ENCODE peak calls at places on chromosomes 12 and 14, in five cellular contexts. W is CD8-positive, alpha-beta T cell; X is tibial artery; A is lung; O is GM10248. C is an unnamed sample.

GRCh38 chr14:58574623-58575022 is 63.1 kb upstream of the DACT1 start:
- DNase-seq in W (no peak), O (no peak), A (no peak), X (no peak), C (no peak)

GRCh38 chr12:105322070-105322469 is 8.4 kb upstream of the C12orf75 start:
- DNase-seq in X (peak; percentile 54), O (no peak), W (no peak), A (no peak), C (no peak)

GRCh38 chr14:28709571-28710305 is 56.8 kb upstream of the FOXG1 start:
- DNase-seq in A (no peak), X (no peak), O (no peak), W (no peak), C (no peak)

GRCh38 chr12:115163710-115164109 is 479.7 kb upstream of the TBX3 start:
- DNase-seq in W (no peak), O (no peak), X (no peak), A (no peak), C (no peak)

GRCh38 chr12:120252071-120252906 is 13.2 kb downstream of the PXN start:
- DNase-seq in W (peak; percentile 71), O (no peak), X (no peak), A (peak; percentile 46), C (no peak)

GRCh38 chr14:82720931-82721330 is 1187.3 kb upstream of the SEL1L start:
- DNase-seq in W (no peak), O (no peak), X (no peak), A (no peak), C (no peak)

GRCh38 chr14:74518221-74518620 is 24.7 kb downstream of the ISCA2 start:
- DNase-seq in W (no peak), X (no peak), O (no peak), A (no peak), C (no peak)

GRCh38 chr12:93766802-93767523 is 89.8 kb downstream of the CRADD start:
- DNase-seq in O (peak; percentile 37), X (peak; percentile 32), A (no peak), W (no peak), C (no peak)

GRCh38 chr14:51963164-51963733 is 26.1 kb upstream of the RTRAF start:
- DNase-seq in X (no peak), O (no peak), A (no peak), W (no peak), C (no peak)

DNA sequence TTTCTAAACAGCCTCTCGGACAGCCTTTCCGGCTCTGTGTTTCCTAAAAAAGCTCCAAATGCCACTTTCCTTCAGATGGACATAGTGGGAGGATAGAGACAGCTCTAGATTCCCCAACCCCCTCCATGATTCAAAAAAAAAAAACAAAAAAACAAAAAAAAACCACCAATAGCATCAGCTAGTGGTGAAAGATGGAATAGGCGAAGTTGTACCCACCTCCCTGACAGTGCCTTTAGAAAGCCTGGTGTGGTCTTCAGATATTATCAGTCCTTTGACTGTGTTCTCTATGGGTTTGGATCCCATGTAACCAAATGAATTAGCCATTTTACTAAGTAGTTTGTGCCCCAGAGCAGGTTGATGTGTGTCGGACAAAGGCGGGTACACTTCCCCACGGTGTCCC is 94.1 kb downstream of the PHETA1 start:
- DNase-seq in A (no peak), X (no peak), W (no peak), O (no peak), C (no peak)
- TF ChIP-seq CTCF in A (no peak), X (no peak), W (no peak), O (no peak), C (peak; percentile 63)

DNA sequence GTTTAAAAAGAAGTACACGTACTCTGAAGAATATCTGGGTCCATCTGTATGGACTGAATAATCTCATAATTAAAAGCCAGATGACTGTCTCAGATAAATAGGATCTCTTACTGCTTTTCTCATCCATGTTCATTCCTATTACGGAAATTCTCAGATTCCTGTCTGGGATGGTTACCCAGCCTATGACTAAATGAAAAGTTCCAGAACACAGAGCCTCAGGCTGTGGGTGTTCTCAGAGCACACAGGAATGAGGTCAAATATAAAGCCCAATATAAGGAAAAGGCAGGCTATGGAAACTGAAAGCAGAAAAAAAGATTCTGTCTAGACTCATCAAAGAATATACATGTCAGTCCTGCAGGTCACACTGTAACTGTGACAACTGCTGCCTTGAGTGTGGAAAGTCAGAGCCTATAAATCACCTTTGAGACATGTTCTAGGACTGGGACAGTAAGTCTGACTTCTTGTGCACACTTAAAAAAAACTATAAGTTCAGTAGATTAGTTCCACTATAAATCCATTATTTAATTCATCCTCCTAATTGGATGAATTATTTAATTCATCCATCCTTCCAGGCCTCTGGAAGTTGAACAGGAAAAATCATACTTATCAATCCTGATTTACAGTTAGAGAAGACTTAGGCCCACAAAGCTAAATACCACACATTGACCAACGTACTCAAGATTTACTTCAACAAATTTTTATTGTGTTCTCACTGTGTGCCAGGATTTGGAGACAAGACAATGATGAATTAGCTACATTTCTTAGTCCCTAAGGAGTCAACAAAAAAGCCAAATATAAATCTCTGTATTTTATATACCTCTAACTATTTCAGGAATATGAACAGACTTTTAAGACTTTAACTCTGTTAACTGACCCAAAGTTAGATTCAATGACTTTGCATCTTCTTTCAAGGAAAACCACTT is 64.1 kb downstream of the DCAF5 start:
- DNase-seq in X (no peak), A (no peak), W (no peak), O (no peak), C (no peak)
- TF ChIP-seq CTCF in X (no peak), A (no peak), W (no peak), O (no peak), C (no peak)

GRCh38 chr12:97151481-97151880 is 244.4 kb downstream of the NEDD1 start:
- DNase-seq in A (no peak), X (no peak), W (no peak), O (no peak), C (no peak)

GRCh38 chr12:97148941-97149559 is 242.0 kb downstream of the NEDD1 start:
- DNase-seq in X (no peak), A (peak; percentile 60), W (peak; percentile 3), O (peak; percentile 54), C (peak; percentile 90)
- TF ChIP-seq CTCF in X (peak; percentile 16), A (peak; percentile 35), W (no peak), O (peak; percentile 90), C (peak; percentile 85)

DNA sequence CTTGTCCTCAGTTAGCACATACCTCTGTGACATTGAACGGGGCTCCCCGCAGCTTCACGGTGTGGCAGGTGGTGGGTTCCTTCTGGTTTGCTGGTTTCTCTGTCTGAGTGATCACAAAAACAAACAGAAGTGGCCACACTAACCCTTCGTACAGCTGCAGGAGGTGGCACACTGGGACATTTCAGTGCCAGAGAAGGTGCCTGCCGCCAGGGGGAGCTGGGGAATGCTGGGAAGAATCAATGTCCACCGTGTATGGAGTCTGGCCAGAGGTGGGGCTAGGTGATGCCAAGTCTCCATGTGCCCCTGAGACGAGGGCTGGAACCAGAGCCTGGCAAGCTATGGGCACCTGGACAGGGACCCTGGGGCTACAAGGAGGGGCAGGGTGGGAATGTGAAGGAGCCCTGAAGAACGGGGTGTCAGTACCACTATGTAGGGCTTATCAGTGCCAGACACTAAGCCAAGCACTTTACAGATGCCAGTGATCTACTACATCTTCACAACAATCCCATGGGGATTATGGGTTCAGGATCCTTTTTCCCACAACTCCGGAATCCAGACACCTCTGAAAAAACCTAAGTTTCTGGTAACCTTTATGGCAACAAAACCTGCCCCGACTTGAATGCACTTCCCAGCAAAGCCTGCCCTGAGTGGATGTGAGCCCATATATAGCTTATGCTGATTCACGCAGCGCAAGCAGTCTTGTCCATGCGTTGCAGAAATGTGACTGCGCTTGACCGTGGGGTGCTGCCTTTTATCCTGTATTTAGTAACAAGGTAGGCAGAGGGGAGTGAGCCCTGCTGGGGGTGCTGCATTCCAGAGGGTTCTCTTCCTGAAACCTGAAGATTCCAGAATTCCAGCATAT is 10.8 kb downstream of the RBM19 start:
- DNase-seq in X (no peak), O (no peak), W (no peak), A (no peak), C (peak; percentile 64)
- TF ChIP-seq CTCF in X (no peak), O (peak; percentile 22), W (no peak), A (no peak), C (peak; percentile 49)

GRCh38 chr12:46073321-46073720 is 82.9 kb upstream of the SCAF11 start:
- DNase-seq in O (no peak), W (no peak), A (no peak), X (no peak), C (no peak)

GRCh38 chr12:46071335-46071734 is 81.0 kb upstream of the SCAF11 start:
- DNase-seq in O (no peak), A (no peak), X (no peak), W (no peak), C (no peak)

GRCh38 chr12:46067062-46067461 is 76.7 kb upstream of the SCAF11 start:
- DNase-seq in X (no peak), A (no peak), O (no peak), W (no peak), C (no peak)

DNA sequence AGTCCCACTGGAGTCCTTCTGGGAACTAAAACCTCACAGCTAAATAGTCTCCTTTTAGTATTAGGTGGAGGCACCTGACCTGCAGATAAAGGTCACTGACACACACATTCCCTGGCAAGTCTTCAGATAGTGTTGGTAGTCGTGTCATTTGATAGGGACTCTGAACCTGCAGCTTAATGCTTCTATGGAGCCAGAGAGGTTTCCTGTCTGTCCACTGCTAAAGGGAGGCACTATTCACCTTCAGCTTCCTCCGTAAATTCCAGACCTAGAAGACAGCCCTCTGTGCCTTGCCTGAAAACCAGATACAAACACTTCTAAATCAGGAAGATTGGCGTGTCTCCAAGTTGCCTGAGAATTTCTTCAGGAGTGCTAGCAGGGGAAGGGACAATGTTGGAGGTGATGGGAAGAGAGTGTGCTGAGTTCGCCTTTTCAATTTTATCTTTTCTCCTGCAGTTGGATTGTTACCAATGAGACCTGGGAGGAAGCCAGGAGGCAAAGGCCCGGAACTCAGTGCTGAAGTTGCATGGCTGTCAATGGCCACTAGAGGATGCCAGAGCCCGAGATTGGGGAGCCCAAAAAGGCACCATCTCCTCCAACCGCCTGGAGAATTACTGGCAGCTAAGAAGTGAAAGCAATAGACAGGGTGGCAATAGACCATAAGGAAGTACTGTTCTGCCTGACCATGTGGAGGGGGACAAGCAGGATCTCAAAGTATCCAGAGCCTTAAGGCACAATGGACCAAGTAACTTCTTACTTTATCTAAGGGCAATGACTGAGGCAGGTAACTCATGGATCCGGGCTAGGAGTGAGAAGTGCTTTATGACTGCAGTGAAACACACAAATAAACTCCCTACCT is 81.6 kb upstream of the SCAF11 start:
- DNase-seq in A (peak; percentile 77), W (peak; percentile 39), X (peak; percentile 43), O (peak; percentile 68), C (peak; percentile 65)
- TF ChIP-seq CTCF in A (peak; percentile 70), W (peak; percentile 88), X (peak; percentile 78), O (peak; percentile 89), C (peak; percentile 74)

GRCh38 chr12:8157484-8158198 is 826 bp downstream of the ZNF705A start:
- DNase-seq in O (no peak), X (no peak), W (no peak), A (no peak), C (no peak)

GRCh38 chr12:8156845-8157244 is at the start of gene ZNF705A:
- DNase-seq in A (no peak), X (no peak), W (no peak), O (no peak), C (no peak)

GRCh38 chr12:8154526-8154925 is 2.3 kb upstream of the ZNF705A start:
- DNase-seq in A (no peak), X (no peak), O (no peak), W (no peak), C (no peak)

DNA sequence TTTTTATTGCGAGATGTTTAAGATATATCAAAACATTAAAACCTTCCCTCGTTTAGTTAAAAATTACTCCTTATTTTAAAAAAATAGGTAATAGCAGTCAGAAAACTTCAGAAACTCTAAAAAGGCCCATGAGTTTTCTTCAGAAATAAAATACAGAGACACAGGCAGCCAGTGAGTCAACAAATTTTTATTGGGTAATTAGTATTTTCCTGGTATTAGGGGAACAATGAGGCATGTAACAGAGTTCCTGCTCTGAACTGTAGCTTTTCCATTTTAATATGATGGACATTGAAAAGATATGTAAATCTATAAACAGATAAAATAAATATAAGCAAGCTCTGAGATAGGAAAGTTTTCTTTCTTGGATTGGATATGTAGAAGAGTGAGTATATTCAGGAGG is 399 bp upstream of the ZNF705A start:
- DNase-seq in X (no peak), A (no peak), W (no peak), O (no peak), C (no peak)
- TF ChIP-seq CTCF in X (no peak), A (no peak), W (no peak), O (no peak), C (no peak)